ENCODE peak calls at places on chromosomes 6 and 20, in five cellular contexts. E is CD4-positive, alpha-beta T cell; W is progenitor cell of endocrine pancreas; T is bronchial epithelial cell; C is type B pancreatic cell. M is an unnamed sample.

GRCh38 chr6:106773482-106773881 is 144.1 kb downstream of the QRSL1 start:
- DNase-seq in E (no peak), W (no peak), T (peak; percentile 77), C (no peak), M (peak; percentile 48)

GRCh38 chr6:109662192-109662591 is 28.8 kb downstream of the AK9 start:
- DNase-seq in E (no peak), W (no peak), T (peak; percentile 37), C (no peak), M (no peak)

GRCh38 chr6:168950500-168951223 is 303.0 kb downstream of the THBS2 start:
- DNase-seq in E (no peak), W (no peak), T (no peak), C (no peak), M (no peak)

GRCh38 chr20:62550087-62550565 is 74.3 kb upstream of the GATA5 start:
- DNase-seq in E (no peak), W (no peak), T (no peak), C (no peak), M (no peak)

GRCh38 chr6:158850807-158851115 is 31.6 kb upstream of the EZR start:
- DNase-seq in E (no peak), W (no peak), T (no peak), C (no peak), M (no peak)

GRCh38 chr6:90374201-90374600 is 77.6 kb upstream of the BACH2 start:
- DNase-seq in E (no peak), W (no peak), T (no peak), C (no peak), M (no peak)

GRCh38 chr20:62571667-62572344 is 70.5 kb upstream of the SLCO4A1 start:
- DNase-seq in E (no peak), W (no peak), T (no peak), C (no peak), M (peak; percentile 48)

GRCh38 chr6:153131037-153131981 is at the start of gene RGS17:
- DNase-seq in E (no peak), W (peak; percentile 64), T (no peak), C (no peak), M (peak; percentile 45)

GRCh38 chr20:32165836-32166545 is 41.6 kb downstream of the PLAGL2 start:
- DNase-seq in E (no peak), W (no peak), T (no peak), C (no peak), M (no peak)

GRCh38 chr20:48794360-48794759 is 33.4 kb downstream of the PREX1 start:
- DNase-seq in E (no peak), W (no peak), T (no peak), C (no peak), M (no peak)

GRCh38 chr6:50657513-50657912 is 55.8 kb upstream of the TFAP2D start:
- DNase-seq in E (no peak), W (no peak), T (no peak), C (no peak), M (no peak)

GRCh38 chr6:74170118-74170517 is 474.1 kb downstream of the CD109 start:
- DNase-seq in E (no peak), W (no peak), T (peak; percentile 83), C (no peak), M (no peak)

DNA sequence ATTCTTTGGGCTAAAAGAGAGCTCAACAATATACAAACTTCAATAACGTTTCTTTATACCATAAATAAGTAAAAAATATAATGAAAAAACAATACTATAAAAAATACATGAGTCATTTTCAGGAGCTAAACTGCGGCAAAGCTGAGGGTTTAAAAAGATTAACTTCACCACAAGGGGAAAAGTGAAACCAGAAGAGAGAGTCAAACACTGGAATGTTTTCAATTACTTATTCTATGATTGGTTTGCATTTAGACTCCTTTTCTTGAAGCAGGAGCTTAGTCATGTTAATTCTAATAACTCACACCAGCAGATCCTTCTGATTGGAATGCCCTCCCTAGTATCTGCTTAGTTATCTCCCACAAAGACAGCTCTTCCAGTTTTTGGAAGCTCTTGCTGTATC is 627.3 kb downstream of the UTRN start:
- DNase-seq in E (no peak), W (no peak), T (peak; percentile 37), C (no peak), M (no peak)
- TF ChIP-seq CTCF in E (no peak), W (no peak), T (no peak), C (no peak), M (no peak)

DNA sequence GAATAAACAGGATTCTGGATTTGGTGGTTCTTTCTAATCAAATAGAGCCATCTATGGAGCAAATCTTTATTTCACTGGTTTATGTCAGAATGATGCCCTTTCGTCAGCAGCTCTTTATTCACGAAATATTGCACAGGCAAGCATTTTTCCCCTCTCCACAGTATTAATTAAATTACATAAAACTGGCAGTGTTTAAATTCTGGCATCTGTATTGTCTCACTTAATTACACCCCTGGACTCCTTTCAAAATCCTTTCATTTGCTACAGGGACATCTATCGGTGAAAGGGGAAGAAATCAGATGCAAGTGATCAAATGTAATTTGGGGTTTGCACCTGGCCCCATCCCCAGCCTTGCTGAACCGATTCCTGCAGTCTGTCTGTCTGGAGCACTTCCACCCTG is 801.9 kb downstream of the QKI start:
- DNase-seq in E (no peak), W (no peak), T (no peak), C (no peak), M (no peak)
- TF ChIP-seq CTCF in E (no peak), W (no peak), T (no peak), C (no peak), M (no peak)

DNA sequence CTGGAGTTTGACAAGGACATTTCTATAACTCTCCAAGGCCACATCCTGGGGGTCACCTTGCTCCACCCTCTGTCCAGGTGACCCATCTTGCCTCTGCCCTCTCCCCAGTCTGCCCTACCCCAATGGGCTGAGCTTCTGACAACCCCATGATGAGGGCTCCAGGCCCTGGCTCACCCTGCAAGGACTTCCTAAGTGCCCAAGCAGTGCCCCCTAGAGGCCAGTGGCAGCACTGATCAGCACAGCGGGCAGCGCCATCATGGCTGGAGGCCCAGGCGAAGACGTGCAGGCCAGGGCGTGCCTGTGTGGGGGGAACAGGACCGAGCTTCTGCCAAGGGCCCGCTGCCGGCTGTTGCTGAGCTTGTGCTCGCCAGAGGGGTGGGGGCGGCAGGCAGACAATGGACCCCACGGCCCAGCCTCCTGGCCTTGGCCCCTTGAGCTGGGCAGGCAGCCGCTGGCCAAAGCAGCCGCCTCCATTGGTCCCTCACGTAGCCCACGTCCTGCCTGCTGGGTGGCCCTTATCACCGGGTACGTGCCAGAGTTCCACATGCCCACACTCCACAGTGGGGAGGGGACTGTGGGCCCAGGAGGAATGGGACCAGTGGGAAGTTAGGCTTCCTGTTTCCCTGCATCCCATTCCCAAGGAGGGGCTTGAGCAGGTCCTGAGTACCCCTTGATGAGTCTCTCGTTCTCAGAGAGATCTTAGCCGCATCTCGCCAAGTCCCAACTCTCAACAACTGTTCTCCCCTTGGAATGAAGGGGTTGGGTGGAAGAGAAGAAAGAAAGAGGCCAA is 64.3 kb downstream of the MRPL14 start:
- DNase-seq in E (no peak), W (no peak), T (no peak), C (no peak), M (no peak)
- TF ChIP-seq CTCF in E (no peak), W (peak; percentile 51), T (peak; percentile 75), C (peak; percentile 61), M (peak; percentile 72)

GRCh38 chr6:142820336-142821016 is 124.5 kb downstream of the HIVEP2 start:
- DNase-seq in E (no peak), W (no peak), T (no peak), C (no peak), M (no peak)
- TF ChIP-seq CTCF in E (no peak), W (no peak), T (no peak), C (no peak), M (no peak)

GRCh38 chr6:165744515-165745228 is 81.6 kb upstream of the PDE10A start:
- DNase-seq in E (no peak), W (no peak), T (no peak), C (no peak), M (no peak)
- TF ChIP-seq CTCF in E (no peak), W (no peak), T (no peak), C (no peak), M (no peak)

GRCh38 chr6:63635563-63636515 is at the start of gene PHF3:
- DNase-seq in E (peak; percentile 78), W (peak; percentile 85), T (peak; percentile 73), C (peak; percentile 93), M (peak; percentile 91)

GRCh38 chr6:63634630-63635029 is 972 bp upstream of the PHF3 start:
- DNase-seq in E (no peak), W (no peak), T (no peak), C (no peak), M (no peak)

GRCh38 chr6:63636516-63636968 is 940 bp downstream of the PHF3 start:
- DNase-seq in E (peak; percentile 42), W (peak; percentile 23), T (peak; percentile 42), C (no peak), M (peak; percentile 43)

GRCh38 chr6:63637865-63638445 is 2.4 kb downstream of the PHF3 start:
- DNase-seq in E (no peak), W (no peak), T (no peak), C (no peak), M (no peak)

GRCh38 chr6:63635165-63635562 is 438 bp upstream of the PHF3 start:
- DNase-seq in E (no peak), W (no peak), T (no peak), C (no peak), M (no peak)
- TF ChIP-seq CTCF in E (no peak), W (no peak), T (no peak), C (no peak), M (no peak)

GRCh38 chr6:6600865-6601264 is 12.3 kb downstream of the LY86 start:
- DNase-seq in E (no peak), W (no peak), T (peak; percentile 50), C (no peak), M (no peak)
- TF ChIP-seq CTCF in E (no peak), W (no peak), T (no peak), C (no peak), M (no peak)

DNA sequence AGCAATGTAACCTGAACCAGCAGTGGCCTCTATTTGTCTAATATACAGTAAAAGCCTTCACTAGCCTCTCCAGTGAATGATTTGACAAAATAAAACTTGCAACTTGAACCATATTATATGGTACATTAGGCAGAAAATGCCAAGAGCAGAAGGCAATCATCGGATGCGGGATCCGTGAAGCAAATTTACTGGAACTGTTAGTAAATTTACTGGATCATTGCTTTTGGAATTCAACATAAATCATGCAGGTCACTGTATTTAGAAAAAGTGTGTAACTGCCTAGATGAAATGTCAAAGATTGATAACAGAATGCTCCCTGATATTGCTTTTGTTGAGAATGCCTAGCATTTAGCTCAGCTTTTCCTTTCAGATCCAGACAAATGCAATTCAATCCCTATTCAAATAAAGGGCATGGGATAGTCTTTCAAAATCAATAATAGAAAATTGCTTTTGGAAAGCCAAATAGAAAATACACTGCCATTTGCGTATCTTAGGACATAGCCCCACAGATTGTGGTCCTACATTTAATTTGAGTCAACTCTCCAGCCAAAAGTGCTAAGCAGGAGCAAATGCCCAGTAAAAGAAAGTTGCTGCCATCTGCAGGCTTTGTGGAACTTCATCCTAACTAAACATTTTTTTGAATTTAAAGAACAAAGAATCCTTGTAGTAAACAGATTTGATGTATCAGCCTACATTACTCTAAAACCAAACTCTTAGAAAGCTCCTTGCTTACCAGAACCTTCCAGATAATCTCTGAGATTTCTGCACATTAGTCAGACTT is 109.5 kb upstream of the HSF2 start:
- DNase-seq in E (no peak), W (no peak), T (peak; percentile 7), C (no peak), M (peak; percentile 11)
- TF ChIP-seq CTCF in E (no peak), W (peak; percentile 37), T (peak; percentile 3), C (peak; percentile 58), M (no peak)